ENCODE peak calls at places on chromosome 7, in ten cellular contexts. One of them, this sample, is unnamed.

GRCh38 chr7:47873767-47874166 is 74.5 kb downstream of the PKD1L1 start:
- DNase-seq in pons: no peak
- DNase-seq in ecto neural progenitor cell: no peak
- DNase-seq in iPS-NIHi11: no peak
- DNase-seq in ascending aorta: no peak
- DNase-seq in upper lobe of right lung: no peak
- DNase-seq in naive thymus-derived CD8-positive, alpha-beta T cell: no peak
- DNase-seq in pancreas: no peak
- DNase-seq in NCI-H1436: no peak
- DNase-seq in hypothalamus: no peak
- DNase-seq in this sample: no peak

GRCh38 chr7:28536259-28536658 is 123.9 kb downstream of the CREB5 start:
- DNase-seq in pons: no peak
- DNase-seq in ecto neural progenitor cell: peak
- DNase-seq in iPS-NIHi11: peak
- DNase-seq in ascending aorta: no peak
- DNase-seq in upper lobe of right lung: no peak
- DNase-seq in naive thymus-derived CD8-positive, alpha-beta T cell: no peak
- DNase-seq in pancreas: no peak
- DNase-seq in NCI-H1436: no peak
- DNase-seq in hypothalamus: no peak
- DNase-seq in this sample: no peak

GRCh38 chr7:107581387-107582013 is 1.5 kb downstream of the BCAP29 start:
- DNase-seq in pons: no peak
- DNase-seq in ecto neural progenitor cell: no peak
- DNase-seq in iPS-NIHi11: no peak
- DNase-seq in ascending aorta: no peak
- DNase-seq in upper lobe of right lung: no peak
- DNase-seq in naive thymus-derived CD8-positive, alpha-beta T cell: no peak
- DNase-seq in pancreas: no peak
- DNase-seq in NCI-H1436: no peak
- DNase-seq in hypothalamus: no peak
- DNase-seq in this sample: no peak

GRCh38 chr7:133829336-133829897 is 297.7 kb upstream of the LRGUK start:
- DNase-seq in pons: no peak
- DNase-seq in ecto neural progenitor cell: no peak
- DNase-seq in iPS-NIHi11: peak
- DNase-seq in ascending aorta: no peak
- DNase-seq in upper lobe of right lung: no peak
- DNase-seq in naive thymus-derived CD8-positive, alpha-beta T cell: no peak
- DNase-seq in pancreas: no peak
- DNase-seq in NCI-H1436: no peak
- DNase-seq in hypothalamus: no peak
- DNase-seq in this sample: no peak

GRCh38 chr7:121531175-121532070 is 135.3 kb upstream of the FAM3C start:
- DNase-seq in pons: no peak
- DNase-seq in ecto neural progenitor cell: no peak
- DNase-seq in iPS-NIHi11: no peak
- DNase-seq in ascending aorta: no peak
- DNase-seq in upper lobe of right lung: no peak
- DNase-seq in naive thymus-derived CD8-positive, alpha-beta T cell: no peak
- DNase-seq in pancreas: no peak
- DNase-seq in NCI-H1436: no peak
- DNase-seq in hypothalamus: no peak
- DNase-seq in this sample: no peak

GRCh38 chr7:102874166-102874829 is 38.5 kb upstream of the LRRC17 start:
- DNase-seq in pons: no peak
- DNase-seq in ecto neural progenitor cell: no peak
- DNase-seq in iPS-NIHi11: no peak
- DNase-seq in ascending aorta: no peak
- DNase-seq in upper lobe of right lung: no peak
- DNase-seq in naive thymus-derived CD8-positive, alpha-beta T cell: no peak
- DNase-seq in pancreas: no peak
- DNase-seq in NCI-H1436: no peak
- DNase-seq in hypothalamus: no peak
- DNase-seq in this sample: no peak

GRCh38 chr7:17275749-17276671 is 22.4 kb upstream of the AHR start:
- DNase-seq in pons: peak
- DNase-seq in ecto neural progenitor cell: no peak
- DNase-seq in iPS-NIHi11: no peak
- DNase-seq in ascending aorta: peak
- DNase-seq in upper lobe of right lung: no peak
- DNase-seq in naive thymus-derived CD8-positive, alpha-beta T cell: no peak
- DNase-seq in pancreas: no peak
- DNase-seq in NCI-H1436: no peak
- DNase-seq in hypothalamus: no peak
- DNase-seq in this sample: no peak

GRCh38 chr7:155090647-155091046 is 20.5 kb downstream of the HTR5A start:
- DNase-seq in pons: no peak
- DNase-seq in ecto neural progenitor cell: no peak
- DNase-seq in iPS-NIHi11: no peak
- DNase-seq in ascending aorta: peak
- DNase-seq in upper lobe of right lung: no peak
- DNase-seq in naive thymus-derived CD8-positive, alpha-beta T cell: no peak
- DNase-seq in pancreas: no peak
- DNase-seq in NCI-H1436: no peak
- DNase-seq in hypothalamus: no peak
- DNase-seq in this sample: no peak

GRCh38 chr7:130559184-130559583 is 67.3 kb downstream of the MEST start:
- DNase-seq in pons: no peak
- DNase-seq in ecto neural progenitor cell: no peak
- DNase-seq in iPS-NIHi11: no peak
- DNase-seq in ascending aorta: no peak
- DNase-seq in upper lobe of right lung: no peak
- DNase-seq in naive thymus-derived CD8-positive, alpha-beta T cell: no peak
- DNase-seq in pancreas: no peak
- DNase-seq in NCI-H1436: no peak
- DNase-seq in hypothalamus: no peak
- DNase-seq in this sample: no peak

GRCh38 chr7:150955519-150956394 is 22.4 kb downstream of the KCNH2 start:
- DNase-seq in pons: no peak
- DNase-seq in ecto neural progenitor cell: peak
- DNase-seq in iPS-NIHi11: peak
- DNase-seq in ascending aorta: no peak
- DNase-seq in upper lobe of right lung: no peak
- DNase-seq in naive thymus-derived CD8-positive, alpha-beta T cell: no peak
- DNase-seq in pancreas: peak
- DNase-seq in NCI-H1436: no peak
- DNase-seq in hypothalamus: no peak
- DNase-seq in this sample: no peak

GRCh38 chr7:601573-602340 is 82.1 kb upstream of the PDGFA start:
- DNase-seq in pons: no peak
- DNase-seq in ecto neural progenitor cell: no peak
- DNase-seq in iPS-NIHi11: no peak
- DNase-seq in ascending aorta: peak
- DNase-seq in upper lobe of right lung: peak
- DNase-seq in naive thymus-derived CD8-positive, alpha-beta T cell: peak
- DNase-seq in pancreas: no peak
- DNase-seq in NCI-H1436: no peak
- DNase-seq in hypothalamus: no peak
- DNase-seq in this sample: no peak

GRCh38 chr7:121604627-121605296 is 208.7 kb upstream of the FAM3C start:
- DNase-seq in pons: no peak
- DNase-seq in ecto neural progenitor cell: no peak
- DNase-seq in iPS-NIHi11: no peak
- DNase-seq in ascending aorta: no peak
- DNase-seq in upper lobe of right lung: no peak
- DNase-seq in naive thymus-derived CD8-positive, alpha-beta T cell: no peak
- DNase-seq in pancreas: no peak
- DNase-seq in NCI-H1436: no peak
- DNase-seq in hypothalamus: no peak
- DNase-seq in this sample: no peak

GRCh38 chr7:50798126-50798525 is 15.4 kb upstream of the GRB10 start:
- DNase-seq in pons: no peak
- DNase-seq in ecto neural progenitor cell: no peak
- DNase-seq in iPS-NIHi11: no peak
- DNase-seq in ascending aorta: no peak
- DNase-seq in upper lobe of right lung: no peak
- DNase-seq in naive thymus-derived CD8-positive, alpha-beta T cell: no peak
- DNase-seq in pancreas: no peak
- DNase-seq in NCI-H1436: no peak
- DNase-seq in hypothalamus: no peak
- DNase-seq in this sample: no peak

GRCh38 chr7:96303105-96303685 is 18.7 kb downstream of the SLC25A13 start:
- DNase-seq in pons: no peak
- DNase-seq in ecto neural progenitor cell: no peak
- DNase-seq in iPS-NIHi11: no peak
- DNase-seq in ascending aorta: no peak
- DNase-seq in upper lobe of right lung: no peak
- DNase-seq in naive thymus-derived CD8-positive, alpha-beta T cell: no peak
- DNase-seq in pancreas: no peak
- DNase-seq in NCI-H1436: no peak
- DNase-seq in hypothalamus: no peak
- DNase-seq in this sample: no peak

GRCh38 chr7:112271162-112271561 is 64.7 kb downstream of the ZNF277 start:
- DNase-seq in pons: no peak
- DNase-seq in ecto neural progenitor cell: no peak
- DNase-seq in iPS-NIHi11: no peak
- DNase-seq in ascending aorta: no peak
- DNase-seq in upper lobe of right lung: no peak
- DNase-seq in naive thymus-derived CD8-positive, alpha-beta T cell: no peak
- DNase-seq in pancreas: no peak
- DNase-seq in NCI-H1436: no peak
- DNase-seq in hypothalamus: no peak
- DNase-seq in this sample: no peak

GRCh38 chr7:122858310-122858709 is 27.9 kb downstream of the CADPS2 start:
- DNase-seq in pons: no peak
- DNase-seq in ecto neural progenitor cell: no peak
- DNase-seq in iPS-NIHi11: no peak
- DNase-seq in ascending aorta: no peak
- DNase-seq in upper lobe of right lung: no peak
- DNase-seq in naive thymus-derived CD8-positive, alpha-beta T cell: no peak
- DNase-seq in pancreas: no peak
- DNase-seq in NCI-H1436: peak
- DNase-seq in hypothalamus: no peak
- DNase-seq in this sample: no peak

GRCh38 chr7:90764848-90765570 is 168.9 kb downstream of the CDK14 start:
- DNase-seq in pons: no peak
- DNase-seq in ecto neural progenitor cell: no peak
- DNase-seq in iPS-NIHi11: peak
- DNase-seq in ascending aorta: no peak
- DNase-seq in upper lobe of right lung: no peak
- DNase-seq in naive thymus-derived CD8-positive, alpha-beta T cell: no peak
- DNase-seq in pancreas: no peak
- DNase-seq in NCI-H1436: no peak
- DNase-seq in hypothalamus: no peak
- DNase-seq in this sample: no peak

GRCh38 chr7:115782716-115783460 is 247.7 kb downstream of the TFEC start:
- DNase-seq in pons: peak
- DNase-seq in ecto neural progenitor cell: no peak
- DNase-seq in iPS-NIHi11: no peak
- DNase-seq in ascending aorta: no peak
- DNase-seq in upper lobe of right lung: no peak
- DNase-seq in naive thymus-derived CD8-positive, alpha-beta T cell: no peak
- DNase-seq in pancreas: no peak
- DNase-seq in NCI-H1436: no peak
- DNase-seq in hypothalamus: no peak
- DNase-seq in this sample: no peak

GRCh38 chr7:39248693-39249090 is 271.0 kb downstream of the POU6F2 start:
- DNase-seq in pons: no peak
- DNase-seq in ecto neural progenitor cell: no peak
- DNase-seq in iPS-NIHi11: no peak
- DNase-seq in ascending aorta: no peak
- DNase-seq in upper lobe of right lung: no peak
- DNase-seq in naive thymus-derived CD8-positive, alpha-beta T cell: no peak
- DNase-seq in pancreas: no peak
- DNase-seq in NCI-H1436: peak
- DNase-seq in hypothalamus: no peak
- DNase-seq in this sample: no peak

GRCh38 chr7:20219062-20219445 is 1.9 kb upstream of the MACC1 start:
- DNase-seq in pons: no peak
- DNase-seq in ecto neural progenitor cell: no peak
- DNase-seq in iPS-NIHi11: no peak
- DNase-seq in ascending aorta: no peak
- DNase-seq in upper lobe of right lung: no peak
- DNase-seq in naive thymus-derived CD8-positive, alpha-beta T cell: no peak
- DNase-seq in pancreas: no peak
- DNase-seq in NCI-H1436: no peak
- DNase-seq in hypothalamus: no peak
- DNase-seq in this sample: no peak

GRCh38 chr7:22154130-22154529 is 202.8 kb downstream of the RAPGEF5 start:
- DNase-seq in pons: peak
- DNase-seq in ecto neural progenitor cell: peak
- DNase-seq in iPS-NIHi11: peak
- DNase-seq in ascending aorta: no peak
- DNase-seq in upper lobe of right lung: no peak
- DNase-seq in naive thymus-derived CD8-positive, alpha-beta T cell: no peak
- DNase-seq in pancreas: no peak
- DNase-seq in NCI-H1436: no peak
- DNase-seq in hypothalamus: no peak
- DNase-seq in this sample: no peak

GRCh38 chr7:66409493-66409892 is 204.4 kb downstream of the TPST1 start:
- DNase-seq in pons: no peak
- DNase-seq in ecto neural progenitor cell: no peak
- DNase-seq in iPS-NIHi11: no peak
- DNase-seq in ascending aorta: no peak
- DNase-seq in upper lobe of right lung: no peak
- DNase-seq in naive thymus-derived CD8-positive, alpha-beta T cell: no peak
- DNase-seq in pancreas: no peak
- DNase-seq in NCI-H1436: no peak
- DNase-seq in hypothalamus: no peak
- DNase-seq in this sample: no peak

GRCh38 chr7:111640416-111640815 is 78.1 kb upstream of the IMMP2L start:
- DNase-seq in pons: no peak
- DNase-seq in ecto neural progenitor cell: no peak
- DNase-seq in iPS-NIHi11: no peak
- DNase-seq in ascending aorta: no peak
- DNase-seq in upper lobe of right lung: no peak
- DNase-seq in naive thymus-derived CD8-positive, alpha-beta T cell: no peak
- DNase-seq in pancreas: no peak
- DNase-seq in NCI-H1436: no peak
- DNase-seq in hypothalamus: no peak
- DNase-seq in this sample: no peak

GRCh38 chr7:80918909-80919721 is at the start of gene SEMA3C:
- DNase-seq in pons: peak
- DNase-seq in ecto neural progenitor cell: peak
- DNase-seq in iPS-NIHi11: peak
- DNase-seq in ascending aorta: peak
- DNase-seq in upper lobe of right lung: peak
- DNase-seq in naive thymus-derived CD8-positive, alpha-beta T cell: no peak
- DNase-seq in pancreas: peak
- DNase-seq in NCI-H1436: peak
- DNase-seq in hypothalamus: peak
- DNase-seq in this sample: peak

This sample was measured in putamen.